ENCODE peak calls at places on chromosome 6, in eight cellular contexts. One of them, this sample, is unnamed.

GRCh38 chr6:91566467-91566866 is 979.6 kb upstream of the MAP3K7 start:
- DNase-seq in PC-9: no peak
- DNase-seq in heart left ventricle: no peak
- DNase-seq in upper lobe of right lung: no peak
- DNase-seq in AG10803: no peak
- DNase-seq in foreskin fibroblast: no peak
- DNase-seq in fibroblast of mammary gland: no peak
- DNase-seq in mucosa of descending colon: no peak
- DNase-seq in this sample: no peak

GRCh38 chr6:113731528-113731927 is 125.6 kb upstream of the MARCKS start:
- DNase-seq in PC-9: no peak
- DNase-seq in heart left ventricle: no peak
- DNase-seq in upper lobe of right lung: no peak
- DNase-seq in AG10803: no peak
- DNase-seq in foreskin fibroblast: no peak
- DNase-seq in fibroblast of mammary gland: no peak
- DNase-seq in mucosa of descending colon: no peak
- DNase-seq in this sample: no peak

GRCh38 chr6:12170351-12171079 is 119.6 kb upstream of the EDN1 start:
- DNase-seq in PC-9: no peak
- DNase-seq in heart left ventricle: no peak
- DNase-seq in upper lobe of right lung: no peak
- DNase-seq in AG10803: peak; percentile 60
- DNase-seq in foreskin fibroblast: no peak
- DNase-seq in fibroblast of mammary gland: peak; percentile 48
- DNase-seq in mucosa of descending colon: no peak
- DNase-seq in this sample: no peak

GRCh38 chr6:139955366-139956155 is 581.1 kb upstream of the CITED2 start:
- DNase-seq in PC-9: no peak
- DNase-seq in heart left ventricle: no peak
- DNase-seq in upper lobe of right lung: no peak
- DNase-seq in AG10803: no peak
- DNase-seq in foreskin fibroblast: no peak
- DNase-seq in fibroblast of mammary gland: no peak
- DNase-seq in mucosa of descending colon: no peak
- DNase-seq in this sample: no peak

GRCh38 chr6:122491915-122492537 is 20.4 kb upstream of the SERINC1 start:
- DNase-seq in PC-9: peak; percentile 62
- DNase-seq in heart left ventricle: peak; percentile 53
- DNase-seq in upper lobe of right lung: peak; percentile 75
- DNase-seq in AG10803: peak; percentile 66
- DNase-seq in foreskin fibroblast: peak; percentile 46
- DNase-seq in fibroblast of mammary gland: peak; percentile 72
- DNase-seq in mucosa of descending colon: peak; percentile 80
- DNase-seq in this sample: peak; percentile 19

GRCh38 chr6:626236-626635 is 30.7 kb downstream of the HUS1B start:
- DNase-seq in PC-9: no peak
- DNase-seq in heart left ventricle: no peak
- DNase-seq in upper lobe of right lung: no peak
- DNase-seq in AG10803: no peak
- DNase-seq in foreskin fibroblast: peak; percentile 9
- DNase-seq in fibroblast of mammary gland: no peak
- DNase-seq in mucosa of descending colon: no peak
- DNase-seq in this sample: no peak

GRCh38 chr6:1481326-1481725 is 92.0 kb downstream of the FOXF2 start:
- DNase-seq in PC-9: peak; percentile 65
- DNase-seq in heart left ventricle: no peak
- DNase-seq in upper lobe of right lung: no peak
- DNase-seq in AG10803: peak; percentile 92
- DNase-seq in foreskin fibroblast: peak; percentile 96
- DNase-seq in fibroblast of mammary gland: peak; percentile 95
- DNase-seq in mucosa of descending colon: no peak
- DNase-seq in this sample: peak; percentile 34

GRCh38 chr6:132261354-132261753 is 139.9 kb downstream of the MOXD1 start:
- DNase-seq in PC-9: no peak
- DNase-seq in heart left ventricle: no peak
- DNase-seq in upper lobe of right lung: no peak
- DNase-seq in AG10803: peak; percentile 25
- DNase-seq in foreskin fibroblast: no peak
- DNase-seq in fibroblast of mammary gland: peak; percentile 36
- DNase-seq in mucosa of descending colon: no peak
- DNase-seq in this sample: no peak

GRCh38 chr6:107600936-107601335 is 111.0 kb downstream of the SOBP start:
- DNase-seq in PC-9: peak; percentile 62
- DNase-seq in heart left ventricle: peak; percentile 46
- DNase-seq in upper lobe of right lung: no peak
- DNase-seq in AG10803: peak; percentile 64
- DNase-seq in foreskin fibroblast: no peak
- DNase-seq in fibroblast of mammary gland: peak; percentile 12
- DNase-seq in mucosa of descending colon: no peak
- DNase-seq in this sample: no peak

GRCh38 chr6:92122746-92123145 is 1296.6 kb downstream of the EPHA7 start:
- DNase-seq in PC-9: no peak
- DNase-seq in heart left ventricle: no peak
- DNase-seq in upper lobe of right lung: no peak
- DNase-seq in AG10803: no peak
- DNase-seq in foreskin fibroblast: no peak
- DNase-seq in fibroblast of mammary gland: no peak
- DNase-seq in mucosa of descending colon: no peak
- DNase-seq in this sample: no peak

GRCh38 chr6:168127384-168127868 is 48.4 kb upstream of the FRMD1 start:
- DNase-seq in PC-9: no peak
- DNase-seq in heart left ventricle: no peak
- DNase-seq in upper lobe of right lung: no peak
- DNase-seq in AG10803: no peak
- DNase-seq in foreskin fibroblast: no peak
- DNase-seq in fibroblast of mammary gland: no peak
- DNase-seq in mucosa of descending colon: no peak
- DNase-seq in this sample: no peak

GRCh38 chr6:169370666-169371343 is 117.2 kb upstream of the THBS2 start:
- DNase-seq in PC-9: no peak
- DNase-seq in heart left ventricle: no peak
- DNase-seq in upper lobe of right lung: no peak
- DNase-seq in AG10803: no peak
- DNase-seq in foreskin fibroblast: no peak
- DNase-seq in fibroblast of mammary gland: no peak
- DNase-seq in mucosa of descending colon: no peak
- DNase-seq in this sample: no peak

GRCh38 chr6:71034578-71034977 is 77.7 kb upstream of the B3GAT2 start:
- DNase-seq in PC-9: no peak
- DNase-seq in heart left ventricle: no peak
- DNase-seq in upper lobe of right lung: no peak
- DNase-seq in AG10803: no peak
- DNase-seq in foreskin fibroblast: no peak
- DNase-seq in fibroblast of mammary gland: no peak
- DNase-seq in mucosa of descending colon: no peak
- DNase-seq in this sample: no peak

GRCh38 chr6:71031912-71032311 is 75.1 kb upstream of the B3GAT2 start:
- DNase-seq in PC-9: no peak
- DNase-seq in heart left ventricle: no peak
- DNase-seq in upper lobe of right lung: no peak
- DNase-seq in AG10803: no peak
- DNase-seq in foreskin fibroblast: no peak
- DNase-seq in fibroblast of mammary gland: no peak
- DNase-seq in mucosa of descending colon: no peak
- DNase-seq in this sample: no peak

GRCh38 chr6:71028236-71028876 is 71.5 kb upstream of the B3GAT2 start:
- DNase-seq in PC-9: no peak
- DNase-seq in heart left ventricle: no peak
- DNase-seq in upper lobe of right lung: no peak
- DNase-seq in AG10803: no peak
- DNase-seq in foreskin fibroblast: no peak
- DNase-seq in fibroblast of mammary gland: no peak
- DNase-seq in mucosa of descending colon: no peak
- DNase-seq in this sample: no peak

GRCh38 chr6:71028877-71029252 is 72.0 kb upstream of the B3GAT2 start:
- DNase-seq in PC-9: no peak
- DNase-seq in heart left ventricle: no peak
- DNase-seq in upper lobe of right lung: no peak
- DNase-seq in AG10803: no peak
- DNase-seq in foreskin fibroblast: no peak
- DNase-seq in fibroblast of mammary gland: no peak
- DNase-seq in mucosa of descending colon: no peak
- DNase-seq in this sample: no peak
- TF ChIP-seq CTCF in PC-9: no peak
- TF ChIP-seq CTCF in heart left ventricle: no peak
- TF ChIP-seq CTCF in upper lobe of right lung: no peak
- TF ChIP-seq CTCF in AG10803: no peak
- TF ChIP-seq CTCF in foreskin fibroblast: no peak
- TF ChIP-seq CTCF in fibroblast of mammary gland: no peak
- TF ChIP-seq CTCF in mucosa of descending colon: no peak
- TF ChIP-seq CTCF in this sample: no peak

GRCh38 chr6:25476126-25476525 is 175.9 kb upstream of the SCGN start:
- DNase-seq in PC-9: no peak
- DNase-seq in heart left ventricle: no peak
- DNase-seq in upper lobe of right lung: no peak
- DNase-seq in AG10803: peak; percentile 49
- DNase-seq in foreskin fibroblast: peak; percentile 30
- DNase-seq in fibroblast of mammary gland: peak; percentile 46
- DNase-seq in mucosa of descending colon: no peak
- DNase-seq in this sample: no peak

GRCh38 chr6:25468881-25469280 is 183.1 kb upstream of the SCGN start:
- DNase-seq in PC-9: no peak
- DNase-seq in heart left ventricle: no peak
- DNase-seq in upper lobe of right lung: no peak
- DNase-seq in AG10803: no peak
- DNase-seq in foreskin fibroblast: no peak
- DNase-seq in fibroblast of mammary gland: no peak
- DNase-seq in mucosa of descending colon: no peak
- DNase-seq in this sample: no peak

GRCh38 chr6:25469797-25470388 is 182.1 kb upstream of the SCGN start:
- DNase-seq in PC-9: no peak
- DNase-seq in heart left ventricle: no peak
- DNase-seq in upper lobe of right lung: no peak
- DNase-seq in AG10803: no peak
- DNase-seq in foreskin fibroblast: no peak
- DNase-seq in fibroblast of mammary gland: no peak
- DNase-seq in mucosa of descending colon: no peak
- DNase-seq in this sample: no peak

GRCh38 chr6:25473447-25473846 is 178.6 kb upstream of the SCGN start:
- DNase-seq in PC-9: no peak
- DNase-seq in heart left ventricle: no peak
- DNase-seq in upper lobe of right lung: no peak
- DNase-seq in AG10803: no peak
- DNase-seq in foreskin fibroblast: no peak
- DNase-seq in fibroblast of mammary gland: no peak
- DNase-seq in mucosa of descending colon: no peak
- DNase-seq in this sample: no peak

DNA sequence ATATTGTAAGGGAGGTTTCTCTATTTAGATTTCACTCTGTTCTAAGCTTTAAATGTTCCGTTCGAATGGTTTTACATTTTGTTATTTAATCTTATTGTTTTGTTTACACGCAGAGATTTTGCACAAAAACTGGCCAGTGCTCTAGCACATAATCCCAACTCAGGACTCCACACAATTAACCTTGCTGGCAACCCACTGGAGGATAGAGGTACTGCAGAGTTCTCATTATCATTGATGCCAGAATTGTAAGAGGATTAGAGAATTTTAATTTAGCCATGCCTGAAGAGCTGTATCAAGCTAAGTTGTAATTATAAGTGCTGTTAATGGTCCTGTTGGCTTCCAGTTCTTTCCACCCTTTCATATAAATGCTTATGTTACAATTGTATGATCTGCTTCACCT is 179.7 kb upstream of the SCGN start:
- DNase-seq in PC-9: no peak
- DNase-seq in heart left ventricle: no peak
- DNase-seq in upper lobe of right lung: no peak
- DNase-seq in AG10803: no peak
- DNase-seq in foreskin fibroblast: no peak
- DNase-seq in fibroblast of mammary gland: no peak
- DNase-seq in mucosa of descending colon: no peak
- DNase-seq in this sample: no peak
- TF ChIP-seq CTCF in PC-9: peak; percentile 49
- TF ChIP-seq CTCF in heart left ventricle: no peak
- TF ChIP-seq CTCF in upper lobe of right lung: peak; percentile 14
- TF ChIP-seq CTCF in AG10803: peak; percentile 11
- TF ChIP-seq CTCF in foreskin fibroblast: peak; percentile 6
- TF ChIP-seq CTCF in fibroblast of mammary gland: peak; percentile 29
- TF ChIP-seq CTCF in mucosa of descending colon: no peak
- TF ChIP-seq CTCF in this sample: no peak

DNA sequence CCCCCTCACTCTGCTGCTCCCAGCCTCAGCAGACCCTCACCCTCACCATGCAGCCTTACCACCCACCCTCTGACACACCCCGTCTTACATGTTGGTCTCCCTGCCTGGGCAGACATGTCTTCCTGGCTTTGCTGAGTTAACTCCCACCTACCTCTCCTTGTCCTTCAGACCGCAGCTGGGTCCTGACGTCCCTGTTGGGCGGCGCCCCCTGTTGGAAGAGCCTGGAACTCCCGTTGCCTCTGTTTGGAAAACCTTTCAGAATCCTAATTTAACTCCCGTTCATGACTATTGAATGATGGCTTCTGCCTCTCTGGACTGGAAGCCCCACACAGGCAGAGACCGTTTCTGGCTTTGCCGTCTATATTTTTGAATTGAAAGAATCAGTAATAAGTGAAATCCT is 245.1 kb downstream of the MYLK4 start:
- DNase-seq in PC-9: no peak
- DNase-seq in heart left ventricle: no peak
- DNase-seq in upper lobe of right lung: no peak
- DNase-seq in AG10803: no peak
- DNase-seq in foreskin fibroblast: no peak
- DNase-seq in fibroblast of mammary gland: peak; percentile 33
- DNase-seq in mucosa of descending colon: no peak
- DNase-seq in this sample: no peak
- TF ChIP-seq CTCF in PC-9: peak; percentile 52
- TF ChIP-seq CTCF in heart left ventricle: peak; percentile 26
- TF ChIP-seq CTCF in upper lobe of right lung: peak; percentile 20
- TF ChIP-seq CTCF in AG10803: no peak
- TF ChIP-seq CTCF in foreskin fibroblast: peak; percentile 15
- TF ChIP-seq CTCF in fibroblast of mammary gland: peak; percentile 46
- TF ChIP-seq CTCF in mucosa of descending colon: no peak
- TF ChIP-seq CTCF in this sample: no peak

GRCh38 chr6:81594501-81594900 is 158.0 kb downstream of the TENT5A start:
- DNase-seq in PC-9: no peak
- DNase-seq in heart left ventricle: no peak
- DNase-seq in upper lobe of right lung: no peak
- DNase-seq in AG10803: no peak
- DNase-seq in foreskin fibroblast: no peak
- DNase-seq in fibroblast of mammary gland: no peak
- DNase-seq in mucosa of descending colon: no peak
- DNase-seq in this sample: no peak

GRCh38 chr6:81589465-81590313 is 162.8 kb downstream of the TENT5A start:
- DNase-seq in PC-9: no peak
- DNase-seq in heart left ventricle: no peak
- DNase-seq in upper lobe of right lung: no peak
- DNase-seq in AG10803: no peak
- DNase-seq in foreskin fibroblast: no peak
- DNase-seq in fibroblast of mammary gland: peak; percentile 12
- DNase-seq in mucosa of descending colon: no peak
- DNase-seq in this sample: no peak

DNA sequence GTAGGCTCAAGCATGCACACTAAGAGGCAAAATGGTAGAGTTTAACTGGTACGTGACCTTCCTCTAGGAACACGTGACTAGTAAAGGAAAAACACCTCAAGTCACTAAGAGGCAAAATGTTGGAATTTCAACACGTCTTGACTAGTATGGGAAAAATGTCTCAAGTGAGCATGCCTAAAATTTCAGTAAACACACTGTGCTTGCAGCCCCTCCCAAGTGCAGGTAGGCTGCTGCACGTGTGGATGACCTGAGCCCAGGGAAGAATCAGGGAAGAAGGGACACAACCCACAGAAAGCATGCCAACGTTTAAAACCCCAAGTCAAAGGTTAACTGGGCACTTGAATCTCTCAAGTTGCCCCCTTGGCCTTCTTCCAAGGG is 162.2 kb downstream of the TENT5A start:
- DNase-seq in PC-9: no peak
- DNase-seq in heart left ventricle: no peak
- DNase-seq in upper lobe of right lung: no peak
- DNase-seq in AG10803: no peak
- DNase-seq in foreskin fibroblast: no peak
- DNase-seq in fibroblast of mammary gland: no peak
- DNase-seq in mucosa of descending colon: no peak
- DNase-seq in this sample: no peak
- TF ChIP-seq CTCF in PC-9: no peak
- TF ChIP-seq CTCF in heart left ventricle: no peak
- TF ChIP-seq CTCF in upper lobe of right lung: no peak
- TF ChIP-seq CTCF in AG10803: no peak
- TF ChIP-seq CTCF in foreskin fibroblast: no peak
- TF ChIP-seq CTCF in fibroblast of mammary gland: no peak
- TF ChIP-seq CTCF in mucosa of descending colon: no peak
- TF ChIP-seq CTCF in this sample: no peak

This sample was measured in AG04449.